ENCODE peak calls at places on chromosomes 3 and 15, in eight cellular contexts. U is OCI-LY7, A is psoas muscle, J is cardiac muscle cell, E is adrenal gland, L is uterus, X is H7, S is stomach. C is an unnamed sample. For H3K36me3, the result is how much of the 10 kb centered on the place peaks cover.

GRCh38 chr3:129461022-129461421 is 21.0 kb downstream of the IFT122 start:
- DNase-seq in U (no peak), A (no peak), J (no peak), E (no peak), L (no peak), X (no peak), S (no peak), C (no peak)

GRCh38 chr3:114519415-114519814 is 225.6 kb downstream of the TIGIT start:
- DNase-seq in U (no peak), A (peak), J (peak), E (no peak), L (no peak), X (peak), S (no peak), C (peak)

GRCh38 chr15:38226867-38227266 is 25.8 kb upstream of the SPRED1 start:
- DNase-seq in U (no peak), A (no peak), J (peak), E (peak), L (no peak), X (no peak), S (peak), C (no peak)

GRCh38 chr3:136994772-136995516 is 37.2 kb downstream of the IL20RB start:
- DNase-seq in U (no peak), A (peak), J (no peak), E (peak), L (peak), X (no peak), S (peak), C (no peak)

GRCh38 chr3:103127116-103127630 is 692.4 kb downstream of the ZPLD1 start:
- DNase-seq in U (no peak), A (no peak), J (no peak), E (no peak), L (no peak), X (no peak), S (no peak), C (no peak)

GRCh38 chr3:183560607-183561006 is 5.1 kb upstream of the KLHL6 start:
- DNase-seq in U (peak), A (no peak), J (no peak), E (no peak), L (no peak), X (peak), S (no peak), C (no peak)

GRCh38 chr3:183698760-183699159 is 1.2 kb downstream of the YEATS2 start:
- DNase-seq in U (peak), A (no peak), J (peak), E (no peak), L (no peak), X (peak), S (no peak), C (peak)

GRCh38 chr15:65902373-65902772 is 33.1 kb downstream of the RAB11A start:
- DNase-seq in U (peak), A (peak), J (no peak), E (no peak), L (peak), X (peak), S (peak), C (no peak)

GRCh38 chr15:33581032-33581431 is 270.3 kb downstream of the RYR3 start:
- DNase-seq in U (no peak), A (no peak), J (peak), E (peak), L (no peak), X (no peak), S (no peak), C (no peak)

GRCh38 chr3:133917144-133917543 is 21.5 kb upstream of the RAB6B start:
- DNase-seq in U (no peak), A (no peak), J (no peak), E (no peak), L (no peak), X (no peak), S (no peak), C (no peak)

GRCh38 chr15:83112233-83112958 is 5.0 kb downstream of the TM6SF1 start:
- DNase-seq in U (no peak), A (no peak), J (no peak), E (no peak), L (peak), X (no peak), S (no peak), C (no peak)

GRCh38 chr15:57153140-57153539 is 223.2 kb upstream of the CGNL1 start:
- DNase-seq in U (no peak), A (no peak), J (no peak), E (no peak), L (no peak), X (no peak), S (no peak), C (no peak)

GRCh38 chr15:39282663-39283208 is 298.1 kb upstream of the THBS1 start:
- DNase-seq in U (no peak), A (no peak), J (no peak), E (no peak), L (no peak), X (no peak), S (no peak), C (no peak)

GRCh38 chr15:48021336-48022086 is 99.3 kb upstream of the SLC24A5 start:
- DNase-seq in U (no peak), A (no peak), J (peak), E (no peak), L (no peak), X (no peak), S (no peak), C (no peak)

GRCh38 chr3:13244695-13245449 is 171.6 kb upstream of the IQSEC1 start:
- DNase-seq in U (no peak), A (no peak), J (no peak), E (no peak), L (no peak), X (no peak), S (no peak), C (no peak)

DNA sequence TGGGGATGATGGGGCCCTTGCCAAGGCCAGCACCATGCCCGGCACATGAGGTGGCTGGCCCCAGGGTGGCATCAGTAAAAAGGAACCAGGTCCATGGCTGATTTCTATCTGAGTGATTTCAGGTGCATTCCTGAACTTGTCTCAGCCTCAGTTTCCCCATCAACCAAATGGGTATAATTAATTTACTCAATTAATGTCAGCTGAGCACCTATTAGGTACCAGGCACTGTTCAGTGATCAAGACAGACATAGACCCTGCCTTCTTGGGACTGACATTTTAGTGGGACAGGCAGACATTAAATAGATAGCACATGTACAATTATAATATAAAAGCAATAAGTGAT is 50.9 kb downstream of the SLC6A6 start:
- DNase-seq in U (no peak), A (no peak), J (no peak), E (no peak), L (no peak), X (no peak), S (no peak), C (no peak)
- H3K36me3 ChIP-seq in U (half or more), A (half or more), J (under half), E (under half), L (under half), X (under half), S (half or more), C (under half)

GRCh38 chr15:43106486-43106829 is 620 bp upstream of the UBR1 start:
- DNase-seq in U (no peak), A (no peak), J (no peak), E (no peak), L (no peak), X (no peak), S (no peak), C (no peak)

GRCh38 chr15:43105077-43105769 is 615 bp downstream of the UBR1 start:
- DNase-seq in U (peak), A (no peak), J (peak), E (peak), L (no peak), X (peak), S (peak), C (no peak)

GRCh38 chr15:43103939-43104338 is 1.9 kb downstream of the UBR1 start:
- DNase-seq in U (no peak), A (no peak), J (no peak), E (no peak), L (no peak), X (no peak), S (no peak), C (no peak)

GRCh38 chr15:43105778-43106485 is at the start of gene UBR1:
- DNase-seq in U (peak), A (peak), J (peak), E (peak), L (peak), X (peak), S (peak), C (peak)

GRCh38 chr15:43104426-43104825 is 1.4 kb downstream of the UBR1 start:
- DNase-seq in U (no peak), A (no peak), J (no peak), E (no peak), L (no peak), X (no peak), S (no peak), C (no peak)
- H3K4me3 ChIP-seq in U (peak), A (peak), J (peak), E (no peak), L (peak), X (no peak), S (no peak), C (peak)

GRCh38 chr3:169790687-169791429 is 17.7 kb downstream of the MYNN start:
- DNase-seq in U (no peak), A (no peak), J (no peak), E (no peak), L (no peak), X (no peak), S (no peak), C (no peak)

GRCh38 chr3:169787120-169787519 is 13.9 kb downstream of the MYNN start:
- DNase-seq in U (no peak), A (no peak), J (no peak), E (no peak), L (no peak), X (no peak), S (no peak), C (no peak)

GRCh38 chr3:169792359-169792758 is 19.2 kb downstream of the MYNN start:
- DNase-seq in U (no peak), A (no peak), J (no peak), E (no peak), L (no peak), X (no peak), S (no peak), C (no peak)

GRCh38 chr3:169787791-169788190 is 14.6 kb downstream of the MYNN start:
- DNase-seq in U (no peak), A (no peak), J (no peak), E (no peak), L (no peak), X (no peak), S (no peak), C (no peak)
- H3K36me3 ChIP-seq in U (half or more), A (half or more), J (half or more), E (under half), L (under half), X (under half), S (half or more), C (half or more)

DNA sequence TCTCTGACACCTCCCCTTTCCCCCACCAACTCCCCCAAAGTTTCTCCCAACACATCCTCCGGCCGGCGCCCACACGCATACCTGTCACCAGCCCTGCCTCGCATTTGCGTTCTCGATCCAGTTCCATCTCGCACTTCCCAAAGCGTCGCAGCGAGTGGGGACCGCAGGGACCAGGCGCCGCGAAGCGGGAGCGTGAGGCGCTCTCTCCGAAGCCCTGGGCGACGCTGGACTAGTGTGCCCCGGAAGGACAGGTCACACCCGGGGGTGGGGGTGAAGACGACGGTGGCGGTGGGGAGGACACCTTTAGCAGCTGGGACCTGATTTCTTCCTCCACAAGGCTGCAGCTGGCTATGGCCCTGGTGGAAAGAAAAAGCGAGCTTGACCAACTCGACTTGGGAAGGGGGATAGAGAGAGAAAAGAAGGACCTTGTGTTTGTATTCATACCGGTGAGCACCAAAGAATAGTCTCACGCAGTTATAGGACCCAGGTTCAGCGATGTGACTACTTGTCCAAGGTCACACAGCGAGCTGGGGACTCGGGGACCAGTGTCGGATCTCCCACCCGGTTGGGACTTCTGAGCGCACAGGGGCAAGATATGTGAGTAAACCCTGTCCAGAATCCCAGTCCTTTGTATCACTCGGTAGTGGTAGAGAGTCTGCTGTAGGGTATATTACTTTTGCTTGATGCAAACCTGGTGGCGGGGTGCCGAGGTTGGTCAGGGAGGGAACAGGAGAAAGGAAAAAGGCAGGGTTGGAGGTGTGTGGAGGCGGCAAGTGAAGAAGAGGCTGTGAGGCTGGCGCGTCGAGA is 608 bp upstream of the GHSR start:
- DNase-seq in U (no peak), A (no peak), J (no peak), E (no peak), L (no peak), X (peak), S (no peak), C (no peak)
- H3K4me3 ChIP-seq in U (no peak), A (no peak), J (no peak), E (no peak), L (no peak), X (peak), S (no peak), C (no peak)

DNA sequence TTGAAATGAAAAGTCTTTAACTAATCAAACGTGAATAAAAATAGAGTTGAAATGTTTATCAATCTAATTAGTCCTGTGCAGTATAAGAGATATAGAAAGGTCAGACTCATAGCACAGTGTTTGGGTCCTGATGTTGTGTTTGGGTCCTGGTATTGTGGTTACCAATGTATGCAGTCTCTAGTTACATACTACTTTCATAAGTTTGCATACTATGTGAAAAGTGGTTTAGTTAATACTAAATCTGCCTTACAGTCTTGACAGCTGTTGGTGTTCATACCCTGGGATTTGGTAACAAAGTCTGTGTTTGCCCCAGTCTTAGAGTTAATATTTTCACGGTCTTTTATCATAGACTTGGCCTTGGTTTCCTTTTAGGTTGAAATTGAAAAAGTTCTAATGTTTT is 41.7 kb downstream of the KIF15 start:
- DNase-seq in U (no peak), A (no peak), J (no peak), E (no peak), L (no peak), X (no peak), S (no peak), C (no peak)
- H3K36me3 ChIP-seq in U (half or more), A (under half), J (under half), E (under half), L (under half), X (under half), S (under half), C (half or more)

DNA sequence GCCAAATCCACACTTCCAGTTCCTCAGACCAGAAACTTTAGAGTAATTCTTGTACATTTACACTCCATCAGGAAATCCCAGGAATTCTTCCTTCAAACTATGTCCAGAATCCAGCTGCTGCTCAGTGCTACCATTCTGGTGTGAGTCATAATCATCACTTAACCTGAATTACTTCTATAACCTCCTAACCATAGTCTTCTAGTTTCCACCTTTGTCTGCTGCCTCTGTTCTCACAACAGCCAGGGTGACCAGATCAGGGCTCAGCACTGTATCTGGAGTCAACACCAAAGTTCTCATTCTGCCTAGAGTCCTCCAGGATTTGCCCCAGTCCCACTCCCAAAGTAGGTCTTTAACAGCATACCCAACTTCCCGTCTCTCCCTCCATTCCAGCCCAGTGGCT is 3.4 kb downstream of the CLDND1 start:
- DNase-seq in U (no peak), A (no peak), J (no peak), E (no peak), L (no peak), X (no peak), S (no peak), C (no peak)
- H3K4me3 ChIP-seq in U (no peak), A (no peak), J (no peak), E (no peak), L (no peak), X (no peak), S (no peak), C (no peak)

GRCh38 chr15:80478075-80478474 is 73.9 kb downstream of the ARNT2 start:
- DNase-seq in U (no peak), A (no peak), J (no peak), E (no peak), L (no peak), X (no peak), S (no peak), C (no peak)
- H3K36me3 ChIP-seq in U (under half), A (under half), J (under half), E (under half), L (under half), X (under half), S (under half), C (under half)

GRCh38 chr3:35665390-35666055 is 26.2 kb downstream of the ARPP21 start:
- DNase-seq in U (peak), A (no peak), J (no peak), E (no peak), L (no peak), X (no peak), S (no peak), C (no peak)

GRCh38 chr3:35663471-35663870 is 24.1 kb downstream of the ARPP21 start:
- DNase-seq in U (no peak), A (peak), J (no peak), E (no peak), L (no peak), X (no peak), S (no peak), C (peak)

GRCh38 chr3:35666893-35667292 is 27.6 kb downstream of the ARPP21 start:
- DNase-seq in U (no peak), A (no peak), J (no peak), E (no peak), L (no peak), X (no peak), S (no peak), C (no peak)

GRCh38 chr3:35659808-35660207 is 20.5 kb downstream of the ARPP21 start:
- DNase-seq in U (peak), A (peak), J (peak), E (no peak), L (no peak), X (no peak), S (no peak), C (no peak)

GRCh38 chr3:35664460-35664919 is 25.2 kb downstream of the ARPP21 start:
- DNase-seq in U (peak), A (peak), J (peak), E (peak), L (no peak), X (no peak), S (peak), C (no peak)
- H3K4me3 ChIP-seq in U (peak), A (peak), J (no peak), E (no peak), L (no peak), X (no peak), S (peak), C (no peak)

C was measured in HAP-1.